ENCODE peak calls at places on chromosome 21, in eight cellular contexts. Y is osteoblast; J is GM23248; U is body of pancreas; X is BE2C; W is adipocyte; O is effector memory CD4-positive, alpha-beta T cell; P is mammary epithelial cell. T is an unnamed sample.

GRCh38 chr21:15837603-15838002 is 107.8 kb downstream of the USP25 start:
- DNase-seq in Y (no peak), J (peak; percentile 54), U (no peak), X (no peak), W (peak; percentile 79), O (no peak), P (no peak), T (no peak)

GRCh38 chr21:41744028-41744940 is 22.6 kb downstream of the RIPK4 start:
- DNase-seq in Y (no peak), J (no peak), U (no peak), X (no peak), W (no peak), O (no peak), P (no peak), T (no peak)

GRCh38 chr21:46634427-46634826 is 1.0 kb upstream of the PRMT2 start:
- DNase-seq in Y (no peak), J (no peak), U (no peak), X (no peak), W (no peak), O (no peak), P (no peak), T (no peak)

GRCh38 chr21:15514073-15514946 is 215.5 kb upstream of the USP25 start:
- DNase-seq in Y (no peak), J (no peak), U (no peak), X (no peak), W (no peak), O (peak; percentile 3), P (no peak), T (no peak)

GRCh38 chr21:16169102-16169511 is 439.3 kb downstream of the USP25 start:
- DNase-seq in Y (no peak), J (peak; percentile 55), U (no peak), X (no peak), W (peak; percentile 9), O (no peak), P (no peak), T (peak; percentile 89)

GRCh38 chr21:30227633-30228404 is 11.9 kb upstream of the CLDN8 start:
- DNase-seq in Y (peak; percentile 53), J (peak; percentile 98), U (peak; percentile 13), X (no peak), W (peak; percentile 59), O (no peak), P (peak; percentile 100), T (no peak)

GRCh38 chr21:17044696-17045095 is 468.1 kb upstream of the CXADR start:
- DNase-seq in Y (no peak), J (no peak), U (no peak), X (no peak), W (no peak), O (no peak), P (no peak), T (no peak)

GRCh38 chr21:33230518-33231324 is 983 bp downstream of the IFNAR2 start:
- DNase-seq in Y (peak; percentile 96), J (peak; percentile 84), U (peak; percentile 55), X (peak; percentile 48), W (peak; percentile 70), O (no peak), P (peak; percentile 83), T (peak; percentile 74)

GRCh38 chr21:40658237-40658636 is 188.7 kb downstream of the DSCAM start:
- DNase-seq in Y (no peak), J (no peak), U (no peak), X (no peak), W (no peak), O (no peak), P (no peak), T (no peak)

GRCh38 chr21:31294691-31295090 is 49.4 kb downstream of the TIAM1 start:
- DNase-seq in Y (peak; percentile 10), J (no peak), U (no peak), X (no peak), W (no peak), O (no peak), P (no peak), T (no peak)

GRCh38 chr21:39314155-39315027 is 959 bp upstream of the BRWD1 start:
- DNase-seq in Y (peak; percentile 92), J (peak; percentile 86), U (peak; percentile 51), X (peak; percentile 59), W (peak; percentile 77), O (peak; percentile 19), P (peak; percentile 67), T (peak; percentile 57)

GRCh38 chr21:31110430-31110829 is 72.2 kb upstream of the KRTAP19-8 start:
- DNase-seq in Y (no peak), J (no peak), U (no peak), X (no peak), W (no peak), O (no peak), P (no peak), T (no peak)

GRCh38 chr21:27047331-27048314 is 80.7 kb upstream of the ADAMTS5 start:
- DNase-seq in Y (peak; percentile 39), J (peak; percentile 73), U (no peak), X (no peak), W (peak; percentile 83), O (no peak), P (peak; percentile 58), T (peak; percentile 70)

GRCh38 chr21:38898422-38899098 is 92.8 kb downstream of the ETS2 start:
- DNase-seq in Y (no peak), J (no peak), U (no peak), X (no peak), W (no peak), O (no peak), P (no peak), T (no peak)

GRCh38 chr21:46154955-46155513 is 345 bp downstream of the FTCD start:
- DNase-seq in Y (peak; percentile 65), J (no peak), U (peak; percentile 4), X (peak; percentile 4), W (no peak), O (no peak), P (no peak), T (no peak)

GRCh38 chr21:44260791-44261190 is 906 bp downstream of the DNMT3L start:
- DNase-seq in Y (peak; percentile 64), J (no peak), U (no peak), X (no peak), W (no peak), O (no peak), P (no peak), T (no peak)
- H3K4me1 ChIP-seq in Y (no peaks in the 10 kb centered on the region), J (no peaks in the 10 kb centered on the region), U (no peaks in the 10 kb centered on the region), X (no peaks in the 10 kb centered on the region), W (no peaks in the 10 kb centered on the region), O (no peaks in the 10 kb centered on the region), P (no peaks in the 10 kb centered on the region), T (no peaks in the 10 kb centered on the region)

GRCh38 chr21:44858291-44858690 is 15.2 kb downstream of the PTTG1IP start:
- DNase-seq in Y (peak; percentile 35), J (no peak), U (no peak), X (no peak), W (no peak), O (no peak), P (peak; percentile 42), T (no peak)
- H3K36me3 ChIP-seq in Y (peaks cover 84% of the 10 kb centered on the region), J (peaks cover 47% of the 10 kb centered on the region), U (peaks cover 21% of the 10 kb centered on the region), X (peaks cover 54% of the 10 kb centered on the region), W (peaks cover 70% of the 10 kb centered on the region), O (peaks cover 91% of the 10 kb centered on the region), P (peaks cover 11% of the 10 kb centered on the region), T (peaks cover 45% of the 10 kb centered on the region)

GRCh38 chr21:44918107-44918470 is 2.6 kb downstream of the ITGB2 start:
- DNase-seq in Y (no peak), J (no peak), U (no peak), X (no peak), W (no peak), O (no peak), P (no peak), T (no peak)

GRCh38 chr21:44919111-44919912 is 1.4 kb downstream of the ITGB2 start:
- DNase-seq in Y (no peak), J (peak; percentile 30), U (no peak), X (no peak), W (no peak), O (no peak), P (no peak), T (no peak)

GRCh38 chr21:44919913-44920693 is 596 bp downstream of the ITGB2 start:
- DNase-seq in Y (no peak), J (no peak), U (no peak), X (no peak), W (no peak), O (no peak), P (no peak), T (no peak)

GRCh38 chr21:44917446-44918106 is 3.1 kb downstream of the ITGB2 start:
- DNase-seq in Y (no peak), J (no peak), U (no peak), X (no peak), W (no peak), O (no peak), P (no peak), T (no peak)

GRCh38 chr21:44918581-44919033 is 2.1 kb downstream of the ITGB2 start:
- DNase-seq in Y (no peak), J (no peak), U (no peak), X (no peak), W (no peak), O (no peak), P (no peak), T (no peak)
- H3K4me1 ChIP-seq in Y (no peaks in the 10 kb centered on the region), J (peaks cover 5% of the 10 kb centered on the region), U (no peaks in the 10 kb centered on the region), X (no peaks in the 10 kb centered on the region), W (no peaks in the 10 kb centered on the region), O (peaks cover 58% of the 10 kb centered on the region), P (peaks cover 10% of the 10 kb centered on the region), T (no peaks in the 10 kb centered on the region)

GRCh38 chr21:44966135-44967081 is 26.6 kb downstream of the SLX9 start:
- DNase-seq in Y (no peak), J (no peak), U (peak; percentile 34), X (peak; percentile 80), W (no peak), O (no peak), P (no peak), T (no peak)

GRCh38 chr21:44964381-44964780 is 24.6 kb downstream of the SLX9 start:
- DNase-seq in Y (no peak), J (no peak), U (no peak), X (no peak), W (no peak), O (no peak), P (no peak), T (no peak)

GRCh38 chr21:44962481-44962966 is 22.7 kb downstream of the SLX9 start:
- DNase-seq in Y (peak; percentile 97), J (peak; percentile 94), U (no peak), X (no peak), W (peak; percentile 92), O (no peak), P (peak; percentile 94), T (no peak)

GRCh38 chr21:44967082-44968047 is 27.5 kb downstream of the SLX9 start:
- DNase-seq in Y (no peak), J (no peak), U (no peak), X (no peak), W (no peak), O (no peak), P (no peak), T (no peak)

DNA sequence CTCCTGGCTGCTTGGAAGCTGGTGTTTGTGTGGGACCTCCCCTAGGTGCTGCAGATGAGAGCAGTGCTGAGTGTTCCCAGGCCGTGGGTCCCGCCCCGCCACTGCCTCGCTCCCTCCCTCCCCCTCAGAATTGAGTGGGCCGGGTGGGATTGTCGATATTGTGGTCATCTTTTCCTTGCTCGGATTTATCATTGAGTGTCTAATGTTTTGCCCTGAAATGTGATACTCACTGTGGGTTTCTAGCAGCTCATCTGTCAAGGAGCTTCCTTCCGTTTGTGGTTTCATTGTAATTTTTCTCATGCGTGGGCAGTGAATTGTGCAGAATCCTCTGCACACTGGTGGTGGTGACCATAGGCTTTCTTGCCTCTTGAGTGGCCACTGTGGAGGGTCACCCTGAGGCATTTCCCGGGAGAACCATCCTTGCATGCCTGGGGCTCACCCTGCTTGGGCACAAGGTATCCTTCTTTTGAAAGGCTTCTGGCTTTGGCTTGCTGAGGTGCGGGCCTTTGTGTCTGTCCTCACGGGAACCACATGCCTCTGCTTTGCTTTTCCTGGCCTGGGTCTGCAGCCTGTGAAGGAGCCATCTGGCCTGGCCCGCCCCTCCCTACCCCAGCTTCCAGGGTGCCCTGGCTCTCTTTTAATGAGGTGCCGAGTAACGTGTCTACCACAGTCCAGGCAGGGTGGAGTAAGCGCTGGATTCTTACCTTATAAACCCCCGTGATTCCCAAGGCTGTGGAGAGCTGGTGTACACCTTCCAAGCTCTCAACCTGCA is 25.6 kb downstream of the SLX9 start:
- DNase-seq in Y (peak; percentile 94), J (peak; percentile 22), U (no peak), X (no peak), W (peak; percentile 26), O (no peak), P (no peak), T (no peak)
- H3K36me3 ChIP-seq in Y (peaks cover 27% of the 10 kb centered on the region), J (peaks cover 3% of the 10 kb centered on the region), U (peaks cover 5% of the 10 kb centered on the region), X (peaks cover 82% of the 10 kb centered on the region), W (peaks cover 17% of the 10 kb centered on the region), O (peaks cover 26% of the 10 kb centered on the region), P (no peaks in the 10 kb centered on the region), T (peaks cover 48% of the 10 kb centered on the region)

T was measured in HAP-1.